ENCODE peak calls at places on chromosomes 16 and 17, in nine cellular contexts. One of them, this sample, is unnamed.

GRCh38 chr16:46814790-46815189 is 16.2 kb downstream of the C16orf87 start:
- DNase-seq in ovary: no peak
- DNase-seq in stimulated activated CD8-positive, alpha-beta memory T cell treated with anti-CD3 and anti-CD28 coated beads, Interleukin-12 subunit alpha, Interleukin-12 subunit beta, amount 100 ng/mL, for 4 hours: no peak
- DNase-seq in neural crest cell: no peak
- DNase-seq in Peyer's patch: no peak
- DNase-seq in AG09309: no peak
- DNase-seq in AG08396: no peak
- DNase-seq in NCI-H2081: no peak
- DNase-seq in activated CD8-positive, alpha-beta memory T cell treated with anti-CD3 and anti-CD28 coated beads, Interleukin-2, amount 50 U/mL, for 48 hours: no peak
- DNase-seq in this sample: no peak

GRCh38 chr16:15434425-15435215 is at the start of gene BMERB1:
- DNase-seq in neural crest cell: peak
- DNase-seq in stimulated activated CD8-positive, alpha-beta memory T cell treated with anti-CD3 and anti-CD28 coated beads, Interleukin-12 subunit alpha, Interleukin-12 subunit beta, amount 100 ng/mL, for 4 hours: peak
- DNase-seq in NCI-H2081: peak
- DNase-seq in AG09309: no peak
- DNase-seq in Peyer's patch: peak
- DNase-seq in AG08396: peak
- DNase-seq in ovary: peak
- DNase-seq in activated CD8-positive, alpha-beta memory T cell treated with anti-CD3 and anti-CD28 coated beads, Interleukin-2, amount 50 U/mL, for 48 hours: peak
- DNase-seq in this sample: peak

GRCh38 chr17:28466001-28466400 is 7.4 kb upstream of the SLC13A2 start:
- DNase-seq in Peyer's patch: no peak
- DNase-seq in AG08396: no peak
- DNase-seq in neural crest cell: no peak
- DNase-seq in stimulated activated CD8-positive, alpha-beta memory T cell treated with anti-CD3 and anti-CD28 coated beads, Interleukin-12 subunit alpha, Interleukin-12 subunit beta, amount 100 ng/mL, for 4 hours: no peak
- DNase-seq in AG09309: no peak
- DNase-seq in ovary: no peak
- DNase-seq in NCI-H2081: no peak
- DNase-seq in activated CD8-positive, alpha-beta memory T cell treated with anti-CD3 and anti-CD28 coated beads, Interleukin-2, amount 50 U/mL, for 48 hours: no peak
- DNase-seq in this sample: no peak

GRCh38 chr17:32496348-32497078 is 9.7 kb downstream of the CDK5R1 start:
- DNase-seq in ovary: no peak
- DNase-seq in neural crest cell: no peak
- DNase-seq in activated CD8-positive, alpha-beta memory T cell treated with anti-CD3 and anti-CD28 coated beads, Interleukin-2, amount 50 U/mL, for 48 hours: no peak
- DNase-seq in NCI-H2081: no peak
- DNase-seq in stimulated activated CD8-positive, alpha-beta memory T cell treated with anti-CD3 and anti-CD28 coated beads, Interleukin-12 subunit alpha, Interleukin-12 subunit beta, amount 100 ng/mL, for 4 hours: no peak
- DNase-seq in Peyer's patch: no peak
- DNase-seq in AG08396: peak
- DNase-seq in AG09309: peak
- DNase-seq in this sample: no peak

GRCh38 chr17:3845361-3845753 is 689 bp downstream of the NCBP3 start:
- DNase-seq in stimulated activated CD8-positive, alpha-beta memory T cell treated with anti-CD3 and anti-CD28 coated beads, Interleukin-12 subunit alpha, Interleukin-12 subunit beta, amount 100 ng/mL, for 4 hours: peak
- DNase-seq in AG08396: peak
- DNase-seq in neural crest cell: no peak
- DNase-seq in Peyer's patch: no peak
- DNase-seq in activated CD8-positive, alpha-beta memory T cell treated with anti-CD3 and anti-CD28 coated beads, Interleukin-2, amount 50 U/mL, for 48 hours: peak
- DNase-seq in ovary: no peak
- DNase-seq in NCI-H2081: peak
- DNase-seq in AG09309: no peak
- DNase-seq in this sample: peak

GRCh38 chr16:56357291-56357764 is 68.0 kb downstream of the AMFR start:
- DNase-seq in AG08396: peak
- DNase-seq in AG09309: no peak
- DNase-seq in activated CD8-positive, alpha-beta memory T cell treated with anti-CD3 and anti-CD28 coated beads, Interleukin-2, amount 50 U/mL, for 48 hours: peak
- DNase-seq in ovary: peak
- DNase-seq in stimulated activated CD8-positive, alpha-beta memory T cell treated with anti-CD3 and anti-CD28 coated beads, Interleukin-12 subunit alpha, Interleukin-12 subunit beta, amount 100 ng/mL, for 4 hours: no peak
- DNase-seq in NCI-H2081: no peak
- DNase-seq in Peyer's patch: peak
- DNase-seq in neural crest cell: no peak
- DNase-seq in this sample: peak

GRCh38 chr17:57599271-57600045 is 145.6 kb downstream of the CCDC182 start:
- DNase-seq in AG08396: no peak
- DNase-seq in ovary: no peak
- DNase-seq in neural crest cell: no peak
- DNase-seq in AG09309: no peak
- DNase-seq in NCI-H2081: no peak
- DNase-seq in Peyer's patch: peak
- DNase-seq in stimulated activated CD8-positive, alpha-beta memory T cell treated with anti-CD3 and anti-CD28 coated beads, Interleukin-12 subunit alpha, Interleukin-12 subunit beta, amount 100 ng/mL, for 4 hours: no peak
- DNase-seq in activated CD8-positive, alpha-beta memory T cell treated with anti-CD3 and anti-CD28 coated beads, Interleukin-2, amount 50 U/mL, for 48 hours: no peak
- DNase-seq in this sample: no peak

GRCh38 chr17:48259710-48260291 is 152.2 kb downstream of the SNX11 start:
- DNase-seq in Peyer's patch: peak
- DNase-seq in activated CD8-positive, alpha-beta memory T cell treated with anti-CD3 and anti-CD28 coated beads, Interleukin-2, amount 50 U/mL, for 48 hours: no peak
- DNase-seq in stimulated activated CD8-positive, alpha-beta memory T cell treated with anti-CD3 and anti-CD28 coated beads, Interleukin-12 subunit alpha, Interleukin-12 subunit beta, amount 100 ng/mL, for 4 hours: no peak
- DNase-seq in AG08396: no peak
- DNase-seq in ovary: no peak
- DNase-seq in neural crest cell: no peak
- DNase-seq in NCI-H2081: peak
- DNase-seq in AG09309: no peak
- DNase-seq in this sample: no peak

GRCh38 chr17:27782791-27783206 is 17.5 kb downstream of the NOS2 start:
- DNase-seq in Peyer's patch: no peak
- DNase-seq in neural crest cell: no peak
- DNase-seq in NCI-H2081: no peak
- DNase-seq in activated CD8-positive, alpha-beta memory T cell treated with anti-CD3 and anti-CD28 coated beads, Interleukin-2, amount 50 U/mL, for 48 hours: no peak
- DNase-seq in stimulated activated CD8-positive, alpha-beta memory T cell treated with anti-CD3 and anti-CD28 coated beads, Interleukin-12 subunit alpha, Interleukin-12 subunit beta, amount 100 ng/mL, for 4 hours: no peak
- DNase-seq in AG09309: no peak
- DNase-seq in AG08396: no peak
- DNase-seq in ovary: no peak
- DNase-seq in this sample: no peak

This sample was measured in natural killer cell.